ENCODE peak calls at places on chromosomes 4 and X, in five cellular contexts. A, V, Q, X and P are unnamed samples.

GRCh38 chr4:2937146-2937857 is 25.9 kb downstream of the NOP14 start:
- DNase-seq in Q (peak; percentile 68), A (no peak), X (no peak), V (peak; percentile 3), P (no peak)

GRCh38 chrX:132365490-132365889 is 123.3 kb downstream of the MBNL3 start:
- DNase-seq in A (no peak), Q (no peak), V (no peak), X (no peak), P (no peak)

GRCh38 chr4:60891947-60892346 is 308.2 kb upstream of the ADGRL3 start:
- DNase-seq in V (no peak), X (no peak), Q (no peak), A (no peak), P (no peak)

GRCh38 chrX:140431521-140431920 is 73.3 kb downstream of the SOX3 start:
- DNase-seq in X (no peak), V (no peak), Q (no peak), A (no peak), P (peak; percentile 54)

GRCh38 chrX:2452317-2452784 is 48.4 kb downstream of the DHRSX start:
- DNase-seq in A (no peak), X (no peak), Q (no peak), V (no peak), P (no peak)

GRCh38 chr4:98694076-98694475 is 35.7 kb upstream of the TSPAN5 start:
- DNase-seq in A (no peak), Q (no peak), V (no peak), X (no peak), P (no peak)

GRCh38 chr4:168667397-168667796 is 170.5 kb downstream of the PALLD start:
- DNase-seq in V (no peak), Q (peak; percentile 44), A (no peak), X (no peak), P (no peak)

GRCh38 chrX:103101280-103102042 is 8.5 kb upstream of the NXF3 start:
- DNase-seq in V (peak; percentile 25), A (no peak), Q (peak; percentile 2), X (no peak), P (no peak)

GRCh38 chrX:10929747-10930146 is 181.4 kb upstream of the HCCS start:
- DNase-seq in Q (no peak), V (no peak), X (no peak), A (no peak), P (no peak)

GRCh38 chr4:82275431-82276423 is 98.1 kb downstream of the HNRNPD start:
- DNase-seq in V (no peak), X (no peak), Q (no peak), A (no peak), P (no peak)

GRCh38 chr4:171390626-171391025 is 422.6 kb upstream of the GALNTL6 start:
- DNase-seq in A (no peak), X (no peak), V (no peak), Q (no peak), P (no peak)

GRCh38 chr4:152817331-152817730 is 37.6 kb downstream of the ARFIP1 start:
- DNase-seq in V (no peak), X (no peak), Q (peak; percentile 52), A (no peak), P (peak; percentile 50)

GRCh38 chr4:24089831-24090531 is 200.1 kb upstream of the PPARGC1A start:
- DNase-seq in V (no peak), A (no peak), Q (peak; percentile 49), X (no peak), P (no peak)

GRCh38 chr4:157048248-157048647 is 27.7 kb upstream of the GLRB start:
- DNase-seq in V (no peak), Q (peak; percentile 85), X (no peak), A (no peak), P (peak; percentile 94)

GRCh38 chr4:8276358-8277240 is 7.0 kb downstream of the HTRA3 start:
- DNase-seq in A (no peak), Q (peak; percentile 42), X (no peak), V (no peak), P (peak; percentile 50)

GRCh38 chr4:72604324-72604723 is 35.3 kb upstream of the ADAMTS3 start:
- DNase-seq in Q (peak; percentile 28), V (no peak), A (no peak), X (no peak), P (no peak)

GRCh38 chr4:150722908-150723362 is 141.0 kb downstream of the MAB21L2 start:
- DNase-seq in Q (peak; percentile 75), V (peak; percentile 94), X (no peak), A (no peak), P (no peak)

GRCh38 chr4:47930971-47931804 is 16.8 kb upstream of the NFXL1 start:
- DNase-seq in Q (peak; percentile 92), V (peak; percentile 12), A (no peak), X (no peak), P (peak; percentile 48)

GRCh38 chrX:13380230-13380629 is 60.4 kb upstream of the ATXN3L start:
- DNase-seq in Q (peak; percentile 53), A (no peak), X (no peak), V (no peak), P (peak; percentile 71)

GRCh38 chr4:10129196-10130185 is 12.9 kb upstream of the WDR1 start:
- DNase-seq in Q (no peak), V (no peak), A (no peak), X (no peak), P (peak; percentile 23)

GRCh38 chrX:153378607-153379006 is 22.5 kb downstream of the PNMA6E start:
- DNase-seq in V (no peak), X (no peak), Q (no peak), A (no peak), P (no peak)

GRCh38 chrX:9682456-9682855 is 83.2 kb downstream of the GPR143 start:
- DNase-seq in X (no peak), V (no peak), A (no peak), Q (peak; percentile 72), P (peak; percentile 29)

GRCh38 chr4:28225005-28225404 is 1364.4 kb downstream of the STIM2 start:
- DNase-seq in A (no peak), Q (peak; percentile 82), V (no peak), X (no peak), P (peak; percentile 57)

GRCh38 chr4:43048570-43048969 is 156.1 kb downstream of the GRXCR1 start:
- DNase-seq in X (no peak), A (no peak), Q (no peak), V (no peak), P (no peak)

GRCh38 chr4:55132775-55133174 is 7.4 kb upstream of the KDR start:
- DNase-seq in X (no peak), V (no peak), A (no peak), Q (no peak), P (no peak)

DNA sequence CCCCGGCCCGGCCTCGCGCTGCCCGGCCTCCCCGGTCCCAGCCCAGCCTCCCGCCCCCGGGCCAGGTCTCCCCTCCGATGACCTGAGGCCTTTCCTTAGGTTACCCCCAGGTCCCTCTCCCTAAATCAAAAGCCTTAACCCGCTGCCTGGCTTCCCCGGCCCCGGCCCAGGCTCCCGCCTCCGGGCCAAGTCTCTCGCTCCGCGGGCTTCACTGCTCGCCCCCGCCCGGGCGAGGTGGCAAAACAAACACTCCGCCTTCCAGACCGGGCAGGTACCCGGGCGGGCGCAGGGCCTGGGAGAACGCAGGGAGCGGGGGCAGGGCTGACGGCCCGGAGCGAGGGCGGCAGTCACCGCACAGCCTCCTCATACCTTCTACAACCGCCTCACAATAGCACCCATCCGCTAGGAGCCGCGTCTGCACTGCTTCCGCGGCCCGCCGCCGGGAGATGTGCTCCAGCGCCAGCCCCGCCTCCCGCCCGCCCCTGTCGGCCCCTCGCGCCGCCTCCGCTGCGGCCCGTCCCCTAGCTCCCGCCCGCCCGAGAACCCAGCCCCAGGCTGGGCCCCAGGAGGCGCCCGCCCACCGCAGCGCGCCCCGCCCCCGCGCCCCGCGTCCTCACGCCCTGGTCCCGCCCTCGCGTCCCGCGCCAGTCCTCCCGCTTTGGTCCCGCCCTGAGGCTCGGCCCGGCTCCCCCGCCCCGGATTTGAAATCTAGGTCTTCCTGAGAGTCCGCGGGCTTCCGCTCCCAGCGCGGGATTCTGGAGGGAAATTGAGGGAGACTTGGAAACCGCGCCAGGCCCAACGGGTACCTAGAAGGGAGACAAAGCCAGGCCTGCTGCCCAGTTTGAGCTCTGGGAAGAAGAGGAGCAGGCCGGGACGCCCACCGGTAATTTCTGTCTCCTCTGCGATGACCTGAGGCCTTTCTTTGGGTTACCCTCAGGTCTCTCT is at the start of the genes CASP3 and PRIMPOL:
- DNase-seq in X (peak; percentile 98), Q (peak; percentile 97), V (peak; percentile 97), A (peak; percentile 94), P (peak; percentile 95)
- TF ChIP-seq CTCF in X (peak; percentile 44), Q (peak; percentile 47), V (no peak), A (peak; percentile 47), P (peak; percentile 31)

DNA sequence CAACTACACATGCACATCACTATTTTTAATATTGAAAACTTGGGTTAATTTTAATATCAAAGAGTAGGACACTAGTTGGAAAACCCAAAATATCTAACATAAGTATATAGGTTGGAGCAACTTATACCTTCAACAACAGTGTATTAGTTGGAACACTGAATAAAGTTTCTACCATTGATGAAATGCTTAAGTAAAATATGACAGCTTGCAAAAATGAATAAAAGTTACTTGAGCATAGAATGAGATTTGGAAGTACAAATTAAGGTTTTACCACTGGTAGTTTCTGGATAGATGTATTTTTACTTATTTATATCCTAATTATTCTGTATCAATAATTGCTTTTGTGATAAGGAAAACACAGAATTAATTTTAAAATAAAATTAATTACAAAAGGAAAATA is 1079.6 kb downstream of the ADGRL3 start:
- DNase-seq in Q (no peak), V (no peak), X (no peak), A (no peak), P (no peak)
- TF ChIP-seq CTCF in Q (no peak), V (no peak), X (no peak), A (no peak), P (no peak)

GRCh38 chr4:76199664-76200211 is 13.9 kb downstream of the SCARB2 start:
- DNase-seq in Q (no peak), X (no peak), A (no peak), V (peak; percentile 58), P (no peak)
- TF ChIP-seq CTCF in Q (peak; percentile 11), X (no peak), A (no peak), V (no peak), P (no peak)

GRCh38 chrX:68146054-68146453 is 287.2 kb downstream of the OPHN1 start:
- DNase-seq in Q (peak; percentile 73), X (no peak), V (no peak), A (no peak), P (peak; percentile 60)
- TF ChIP-seq CTCF in Q (peak; percentile 50), X (peak; percentile 68), V (no peak), A (peak; percentile 63), P (peak; percentile 61)

GRCh38 chr4:67332627-67333026 is 212.7 kb downstream of the CENPC start:
- DNase-seq in Q (peak; percentile 19), A (peak; percentile 2), V (no peak), X (no peak), P (peak; percentile 2)
- TF ChIP-seq CTCF in Q (peak; percentile 56), A (peak; percentile 54), V (no peak), X (peak; percentile 68), P (peak; percentile 56)

DNA sequence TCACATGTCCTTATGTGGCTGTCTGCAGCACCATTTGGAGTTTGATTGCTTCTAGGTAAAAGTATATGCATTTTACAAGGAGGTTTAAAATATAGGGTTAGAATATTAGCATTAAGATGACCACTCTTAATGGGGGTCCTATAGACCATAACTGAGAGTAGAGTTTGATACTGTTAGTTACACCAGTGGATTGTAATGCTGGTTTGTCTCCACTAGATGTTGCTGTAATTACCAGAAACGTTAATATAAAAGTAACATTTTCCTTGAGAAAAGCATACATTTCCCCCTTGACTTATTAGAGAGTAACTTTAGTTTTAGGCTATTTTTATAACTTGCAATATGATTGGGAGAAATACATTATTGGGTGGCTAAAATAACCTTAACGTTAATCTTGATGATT is 93.0 kb downstream of the ZXDA start:
- DNase-seq in A (no peak), Q (peak; percentile 8), V (no peak), X (no peak), P (peak; percentile 0)
- TF ChIP-seq CTCF in A (peak; percentile 48), Q (peak; percentile 35), V (no peak), X (peak; percentile 51), P (peak; percentile 56)

GRCh38 chr4:147570616-147571015 is 46.6 kb upstream of the TMEM184C start:
- DNase-seq in X (no peak), V (no peak), Q (peak; percentile 73), A (no peak), P (peak; percentile 53)
- TF ChIP-seq CTCF in X (no peak), V (no peak), Q (peak; percentile 65), A (no peak), P (peak; percentile 28)